ENCODE peak calls at places on chromosomes 7 and 10, in five cellular contexts. A, B, Z, K and C are unnamed samples.

GRCh38 chr7:50853311-50853710 is 70.6 kb upstream of the GRB10 start:
- DNase-seq in A (no peak), B (no peak), Z (no peak), K (no peak), C (no peak)

GRCh38 chr10:92690211-92691041 is 671 bp downstream of the HHEX start:
- DNase-seq in K (peak; percentile 84), A (no peak), Z (peak; percentile 59), B (peak; percentile 80), C (peak; percentile 74)

GRCh38 chr10:92837462-92837861 is 10.9 kb upstream of the EXOC6 start:
- DNase-seq in A (no peak), B (no peak), Z (no peak), K (no peak), C (no peak)

GRCh38 chr10:35896011-35896410 is 253.9 kb upstream of the FZD8 start:
- DNase-seq in A (no peak), K (peak; percentile 78), B (no peak), Z (no peak), C (no peak)

GRCh38 chr7:134113655-134114054 is 13.5 kb upstream of the LRGUK start:
- DNase-seq in B (no peak), A (no peak), K (no peak), Z (no peak), C (no peak)

GRCh38 chr7:103348452-103348851 is 1.0 kb downstream of the PSMC2 start:
- DNase-seq in A (no peak), B (no peak), K (no peak), Z (no peak), C (no peak)

GRCh38 chr10:29839826-29840515 is 205.2 kb upstream of the SVIL start:
- DNase-seq in Z (no peak), B (no peak), K (no peak), A (no peak), C (no peak)

GRCh38 chr10:102405632-102406031 is 10.1 kb downstream of the NFKB2 start:
- DNase-seq in K (no peak), A (no peak), Z (no peak), B (no peak), C (no peak)

GRCh38 chr7:137122145-137122544 is 221.4 kb downstream of the PTN start:
- DNase-seq in Z (no peak), B (no peak), K (no peak), A (no peak), C (no peak)

GRCh38 chr7:63071920-63072319 is 926.7 kb upstream of the ZNF722 start:
- DNase-seq in B (no peak), Z (no peak), A (no peak), K (no peak), C (no peak)

GRCh38 chr7:33794419-33794818 is 110.9 kb upstream of the BMPER start:
- DNase-seq in A (no peak), Z (no peak), B (no peak), K (no peak), C (no peak)

GRCh38 chr7:33792547-33793105 is 112.7 kb upstream of the BMPER start:
- DNase-seq in K (no peak), B (no peak), A (no peak), Z (no peak), C (no peak)

GRCh38 chr7:33793616-33794015 is 111.7 kb upstream of the BMPER start:
- DNase-seq in K (no peak), A (no peak), Z (no peak), B (no peak), C (no peak)

GRCh38 chr7:33796538-33796937 is 108.8 kb upstream of the BMPER start:
- DNase-seq in K (no peak), B (no peak), A (no peak), Z (no peak), C (no peak)

GRCh38 chr7:33794959-33795358 is 110.4 kb upstream of the BMPER start:
- DNase-seq in A (no peak), K (no peak), Z (no peak), B (no peak), C (no peak)
- H3K27me3 ChIP-seq in A (no peaks in the 10 kb centered on the region), K (no peaks in the 10 kb centered on the region), Z (no peaks in the 10 kb centered on the region), B (no peaks in the 10 kb centered on the region), C (no peaks in the 10 kb centered on the region)

GRCh38 chr7:128353610-128354009 is 7.9 kb downstream of the PRRT4 start:
- DNase-seq in A (no peak), Z (no peak), B (no peak), K (no peak), C (no peak)
- H3K27me3 ChIP-seq in A (no peaks in the 10 kb centered on the region), Z (peaks cover 2% of the 10 kb centered on the region), B (peaks cover 20% of the 10 kb centered on the region), K (peaks cover 76% of the 10 kb centered on the region), C (peaks cover 60% of the 10 kb centered on the region)

GRCh38 chr7:37329940-37330339 is 118.7 kb downstream of the ELMO1 start:
- DNase-seq in B (no peak), Z (no peak), K (no peak), A (no peak), C (no peak)

GRCh38 chr7:37336259-37336658 is 112.4 kb downstream of the ELMO1 start:
- DNase-seq in Z (no peak), A (no peak), K (no peak), B (peak; percentile 25), C (no peak)

GRCh38 chr7:37333075-37333474 is 115.6 kb downstream of the ELMO1 start:
- DNase-seq in K (no peak), A (no peak), B (no peak), Z (no peak), C (no peak)

GRCh38 chr7:37330775-37331174 is 117.9 kb downstream of the ELMO1 start:
- DNase-seq in A (no peak), K (no peak), Z (no peak), B (no peak), C (no peak)

GRCh38 chr7:37332218-37333016 is 116.2 kb downstream of the ELMO1 start:
- DNase-seq in Z (no peak), B (no peak), K (no peak), A (no peak), C (no peak)
- H3K27me3 ChIP-seq in Z (no peaks in the 10 kb centered on the region), B (no peaks in the 10 kb centered on the region), K (no peaks in the 10 kb centered on the region), A (no peaks in the 10 kb centered on the region), C (no peaks in the 10 kb centered on the region)

GRCh38 chr10:132787253-132788179 is 1.6 kb upstream of the NKX6-2 start:
- DNase-seq in Z (no peak), B (no peak), A (peak; percentile 56), K (no peak), C (peak; percentile 70)
- H3K27me3 ChIP-seq in Z (no peaks in the 10 kb centered on the region), B (peaks cover 58% of the 10 kb centered on the region), A (peaks cover 37% of the 10 kb centered on the region), K (peaks cover 59% of the 10 kb centered on the region), C (peaks cover 91% of the 10 kb centered on the region)

DNA sequence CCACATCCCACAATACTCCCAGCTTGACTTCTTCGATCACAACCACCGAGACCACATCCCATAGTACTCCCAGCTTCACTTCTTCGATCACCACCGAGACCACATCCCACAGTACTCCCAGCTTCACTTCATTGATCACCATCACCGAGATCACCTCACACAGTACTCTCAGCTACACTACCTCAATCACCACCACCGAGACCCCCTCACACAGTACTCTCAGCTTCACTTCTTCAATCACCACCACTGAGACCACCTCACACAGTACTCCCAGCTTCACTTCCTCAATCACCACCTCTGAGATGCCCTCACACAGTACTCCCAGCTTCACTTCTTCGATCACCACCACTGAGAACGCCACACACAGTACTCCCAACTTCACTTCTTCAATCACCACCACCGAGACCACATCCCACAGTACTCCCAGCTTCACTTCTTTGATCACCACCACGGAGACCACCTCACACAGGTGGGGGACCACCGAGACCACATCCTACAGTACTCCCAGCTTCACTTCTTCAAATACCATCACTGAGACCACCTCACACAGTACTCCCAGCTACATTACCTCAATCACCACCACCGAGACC is 8.6 kb downstream of the MUC3A start:
- DNase-seq in Z (no peak), A (no peak), B (no peak), K (peak; percentile 4), C (no peak)
- H3K27me3 ChIP-seq in Z (peaks cover 8% of the 10 kb centered on the region), A (peaks cover 52% of the 10 kb centered on the region), B (peaks cover 14% of the 10 kb centered on the region), K (peaks cover 34% of the 10 kb centered on the region), C (peaks cover 28% of the 10 kb centered on the region)

GRCh38 chr7:157674715-157675426 is 338.1 kb downstream of the DNAJB6 start:
- DNase-seq in B (no peak), Z (no peak), A (peak; percentile 3), K (no peak), C (no peak)

GRCh38 chr7:157676456-157677255 is 339.9 kb downstream of the DNAJB6 start:
- DNase-seq in K (no peak), Z (no peak), B (no peak), A (no peak), C (no peak)

GRCh38 chr7:157675427-157675930 is 338.7 kb downstream of the DNAJB6 start:
- DNase-seq in B (no peak), Z (no peak), K (no peak), A (no peak), C (no peak)

GRCh38 chr7:157674027-157674714 is 337.4 kb downstream of the DNAJB6 start:
- DNase-seq in B (no peak), Z (no peak), K (no peak), A (peak; percentile 5), C (no peak)

DNA sequence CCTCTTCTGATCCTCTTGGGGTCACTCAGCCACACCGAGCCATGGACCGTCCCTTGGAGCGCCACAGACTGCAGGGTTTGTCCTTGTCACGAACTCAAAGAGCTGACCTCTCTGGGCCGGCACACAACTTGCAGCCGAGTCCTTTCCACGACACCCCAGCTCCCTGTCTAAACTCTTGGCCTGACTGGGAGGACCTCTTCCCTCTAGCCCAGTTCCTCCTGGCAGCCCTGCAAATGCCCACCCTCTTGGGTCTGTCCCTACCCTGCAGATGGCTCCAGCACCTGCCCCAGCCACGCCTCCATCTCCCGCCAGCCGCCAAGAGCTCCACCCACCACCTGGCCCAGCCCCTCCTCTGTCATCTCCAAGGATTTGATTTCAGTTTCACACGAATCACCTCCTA is 339.2 kb downstream of the DNAJB6 start:
- DNase-seq in A (peak; percentile 9), Z (no peak), K (no peak), B (no peak), C (no peak)
- H3K27me3 ChIP-seq in A (no peaks in the 10 kb centered on the region), Z (peaks cover 21% of the 10 kb centered on the region), K (peaks cover 21% of the 10 kb centered on the region), B (peaks cover 7% of the 10 kb centered on the region), C (peaks cover 41% of the 10 kb centered on the region)

GRCh38 chr7:20786779-20787651 is at the start of gene SP8:
- DNase-seq in K (peak; percentile 17), Z (no peak), A (peak; percentile 58), B (no peak), C (peak; percentile 74)

GRCh38 chr7:20793258-20793657 is 6.6 kb upstream of the SP8 start:
- DNase-seq in B (no peak), A (peak; percentile 35), K (no peak), Z (no peak), C (no peak)

GRCh38 chr7:20791523-20791879 is 4.8 kb upstream of the SP8 start:
- DNase-seq in Z (no peak), A (no peak), B (no peak), K (no peak), C (no peak)

GRCh38 chr7:20787658-20788057 is 972 bp upstream of the SP8 start:
- DNase-seq in Z (no peak), B (no peak), K (no peak), A (no peak), C (no peak)

GRCh38 chr7:20790273-20790842 is 3.7 kb upstream of the SP8 start:
- DNase-seq in K (no peak), B (no peak), A (no peak), Z (no peak), C (no peak)
- H3K27me3 ChIP-seq in K (peaks cover 100% of the 10 kb centered on the region), B (peaks cover 98% of the 10 kb centered on the region), A (peaks cover 92% of the 10 kb centered on the region), Z (peaks cover 70% of the 10 kb centered on the region), C (peaks cover 100% of the 10 kb centered on the region)

DNA sequence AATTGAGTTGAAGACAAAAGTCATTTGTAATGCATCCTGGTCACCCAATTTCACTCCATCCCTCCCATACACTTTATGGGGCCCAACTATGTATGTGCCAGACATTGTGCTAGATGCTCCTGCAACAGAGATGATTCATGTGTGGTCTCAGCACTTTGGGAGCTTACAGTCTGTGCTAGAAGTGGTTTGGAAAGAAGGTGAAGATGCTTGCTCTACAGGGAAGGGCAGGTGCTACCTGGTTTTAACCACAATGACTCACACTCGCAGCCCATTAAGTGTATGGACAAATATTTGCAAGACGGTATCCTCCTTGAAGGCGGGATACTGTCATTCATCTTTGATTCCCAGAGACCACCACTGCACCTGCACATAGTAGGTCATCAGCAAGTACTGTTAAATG is 257.6 kb downstream of the OTUD1 start:
- DNase-seq in B (no peak), K (no peak), A (no peak), Z (no peak), C (no peak)
- H3K27me3 ChIP-seq in B (peaks cover 42% of the 10 kb centered on the region), K (peaks cover 36% of the 10 kb centered on the region), A (peaks cover 20% of the 10 kb centered on the region), Z (no peaks in the 10 kb centered on the region), C (peaks cover 99% of the 10 kb centered on the region)